ENCODE peak calls at places on chromosomes 16 and 17, in six cellular contexts. One of them, this sample, is unnamed.

GRCh38 chr17:81558941-81559806 is 7.0 kb upstream of the FAAP100 start:
- DNase-seq in HepG2: no peak
- DNase-seq in tibial nerve: no peak
- DNase-seq in breast epithelium: no peak
- DNase-seq in ovary: no peak
- DNase-seq in gastrocnemius medialis: no peak
- DNase-seq in this sample: no peak

GRCh38 chr17:1627219-1627986 is 1.2 kb downstream of the SLC43A2 start:
- DNase-seq in HepG2: no peak
- DNase-seq in gastrocnemius medialis: peak; percentile 73
- DNase-seq in tibial nerve: peak; percentile 35
- DNase-seq in ovary: no peak
- DNase-seq in breast epithelium: no peak
- DNase-seq in this sample: no peak

GRCh38 chr16:85104821-85105391 is 7.4 kb downstream of the CIBAR2 start:
- DNase-seq in gastrocnemius medialis: peak; percentile 52
- DNase-seq in breast epithelium: no peak
- DNase-seq in HepG2: no peak
- DNase-seq in ovary: no peak
- DNase-seq in tibial nerve: no peak
- DNase-seq in this sample: no peak

GRCh38 chr17:29931253-29931932 is 1.4 kb upstream of the SSH2 start:
- DNase-seq in HepG2: peak; percentile 90
- DNase-seq in breast epithelium: no peak
- DNase-seq in gastrocnemius medialis: peak; percentile 53
- DNase-seq in tibial nerve: peak; percentile 53
- DNase-seq in ovary: peak; percentile 33
- DNase-seq in this sample: no peak

GRCh38 chr17:31273511-31273910 is 23.5 kb downstream of the OMG start:
- DNase-seq in tibial nerve: no peak
- DNase-seq in ovary: no peak
- DNase-seq in HepG2: no peak
- DNase-seq in breast epithelium: no peak
- DNase-seq in gastrocnemius medialis: no peak
- DNase-seq in this sample: no peak

GRCh38 chr17:954431-955164 is 25.0 kb downstream of the NXN start:
- DNase-seq in tibial nerve: no peak
- DNase-seq in HepG2: peak; percentile 90
- DNase-seq in ovary: no peak
- DNase-seq in gastrocnemius medialis: peak; percentile 31
- DNase-seq in breast epithelium: no peak
- DNase-seq in this sample: no peak

GRCh38 chr17:17626151-17626805 is 34.8 kb upstream of the PEMT start:
- DNase-seq in ovary: no peak
- DNase-seq in gastrocnemius medialis: no peak
- DNase-seq in tibial nerve: no peak
- DNase-seq in breast epithelium: no peak
- DNase-seq in HepG2: no peak
- DNase-seq in this sample: no peak

GRCh38 chr17:1591474-1592090 is 29.0 kb upstream of the PITPNA start:
- DNase-seq in ovary: no peak
- DNase-seq in gastrocnemius medialis: no peak
- DNase-seq in HepG2: no peak
- DNase-seq in breast epithelium: no peak
- DNase-seq in tibial nerve: no peak
- DNase-seq in this sample: no peak

GRCh38 chr16:66911112-66911511 is 7.6 kb downstream of the CDH16 start:
- DNase-seq in breast epithelium: no peak
- DNase-seq in tibial nerve: no peak
- DNase-seq in HepG2: no peak
- DNase-seq in ovary: no peak
- DNase-seq in gastrocnemius medialis: no peak
- DNase-seq in this sample: no peak

GRCh38 chr17:38442548-38442947 is 14.3 kb downstream of the ARHGAP23 start:
- DNase-seq in gastrocnemius medialis: no peak
- DNase-seq in tibial nerve: no peak
- DNase-seq in HepG2: no peak
- DNase-seq in breast epithelium: no peak
- DNase-seq in ovary: no peak
- DNase-seq in this sample: no peak

DNA sequence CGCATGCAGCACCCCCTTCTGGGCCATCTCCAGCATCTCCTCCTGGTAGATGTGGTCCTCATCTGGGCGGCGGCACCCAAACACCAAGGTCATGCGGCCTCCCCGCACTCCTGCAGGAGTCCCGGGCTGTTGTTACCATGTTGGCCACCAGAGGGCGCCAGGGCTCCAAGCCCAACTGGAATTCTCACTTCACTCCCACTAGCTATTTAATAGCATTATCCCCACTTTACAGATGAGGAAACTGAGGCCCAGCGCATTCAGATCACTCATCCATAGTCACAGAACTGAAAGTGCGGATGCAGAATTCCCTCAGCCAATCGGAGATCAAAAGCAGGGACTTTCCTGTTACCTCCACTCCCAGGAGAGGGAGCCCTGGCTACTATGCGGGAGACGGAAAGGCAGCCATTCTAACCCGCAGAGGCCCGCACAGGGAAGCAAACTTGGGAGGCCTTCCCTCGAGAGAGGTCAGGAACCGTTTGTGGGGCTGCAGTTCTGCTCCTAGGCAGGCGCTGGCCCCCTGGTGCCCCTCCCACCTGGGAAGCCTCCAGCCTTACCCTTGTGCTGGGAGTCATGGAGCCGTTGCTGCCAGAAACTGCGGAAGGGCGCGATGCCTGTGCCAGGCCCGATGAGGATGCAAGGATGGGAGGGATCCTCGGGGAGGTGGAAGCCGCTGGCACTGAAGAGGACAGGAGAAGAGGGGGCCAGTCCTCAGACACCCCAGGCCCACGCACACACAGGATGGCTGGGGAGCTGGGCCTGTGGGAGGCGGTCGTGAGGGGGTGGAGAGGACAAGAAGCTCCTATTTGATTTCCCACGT is 40.1 kb downstream of the NOS2 start:
- DNase-seq in gastrocnemius medialis: peak; percentile 40
- DNase-seq in breast epithelium: peak; percentile 76
- DNase-seq in HepG2: peak; percentile 32
- DNase-seq in tibial nerve: peak; percentile 80
- DNase-seq in ovary: peak; percentile 37
- DNase-seq in this sample: no peak
- H3K4me1 ChIP-seq in gastrocnemius medialis: no peaks in the 10 kb centered on the region
- H3K4me1 ChIP-seq in breast epithelium: no peaks in the 10 kb centered on the region
- H3K4me1 ChIP-seq in HepG2: no peaks in the 10 kb centered on the region
- H3K4me1 ChIP-seq in tibial nerve: no peaks in the 10 kb centered on the region
- H3K4me1 ChIP-seq in ovary: no peaks in the 10 kb centered on the region
- H3K4me1 ChIP-seq in this sample: no peaks in the 10 kb centered on the region

GRCh38 chr16:10972108-10972955 is 28.0 kb downstream of the CLEC16A start:
- DNase-seq in ovary: peak; percentile 35
- DNase-seq in gastrocnemius medialis: no peak
- DNase-seq in HepG2: no peak
- DNase-seq in breast epithelium: no peak
- DNase-seq in tibial nerve: no peak
- DNase-seq in this sample: no peak
- TF ChIP-seq POLR2A in ovary: no peak
- TF ChIP-seq POLR2A in gastrocnemius medialis: no peak
- TF ChIP-seq POLR2A in HepG2: no peak
- TF ChIP-seq POLR2A in breast epithelium: no peak
- TF ChIP-seq POLR2A in tibial nerve: no peak
- TF ChIP-seq POLR2A in this sample: no peak

GRCh38 chr16:19708498-19709205 is 9.4 kb downstream of the KNOP1 start:
- DNase-seq in ovary: no peak
- DNase-seq in HepG2: no peak
- DNase-seq in breast epithelium: no peak
- DNase-seq in tibial nerve: no peak
- DNase-seq in gastrocnemius medialis: no peak
- DNase-seq in this sample: no peak

GRCh38 chr16:19709381-19710136 is 8.5 kb downstream of the KNOP1 start:
- DNase-seq in ovary: no peak
- DNase-seq in HepG2: no peak
- DNase-seq in breast epithelium: no peak
- DNase-seq in gastrocnemius medialis: no peak
- DNase-seq in tibial nerve: no peak
- DNase-seq in this sample: no peak

GRCh38 chr16:19710991-19711545 is 7.0 kb downstream of the KNOP1 start:
- DNase-seq in ovary: no peak
- DNase-seq in HepG2: no peak
- DNase-seq in gastrocnemius medialis: no peak
- DNase-seq in breast epithelium: no peak
- DNase-seq in tibial nerve: no peak
- DNase-seq in this sample: no peak

GRCh38 chr16:19711643-19712042 is 6.4 kb downstream of the KNOP1 start:
- DNase-seq in ovary: no peak
- DNase-seq in gastrocnemius medialis: no peak
- DNase-seq in HepG2: no peak
- DNase-seq in breast epithelium: no peak
- DNase-seq in tibial nerve: no peak
- DNase-seq in this sample: no peak

DNA sequence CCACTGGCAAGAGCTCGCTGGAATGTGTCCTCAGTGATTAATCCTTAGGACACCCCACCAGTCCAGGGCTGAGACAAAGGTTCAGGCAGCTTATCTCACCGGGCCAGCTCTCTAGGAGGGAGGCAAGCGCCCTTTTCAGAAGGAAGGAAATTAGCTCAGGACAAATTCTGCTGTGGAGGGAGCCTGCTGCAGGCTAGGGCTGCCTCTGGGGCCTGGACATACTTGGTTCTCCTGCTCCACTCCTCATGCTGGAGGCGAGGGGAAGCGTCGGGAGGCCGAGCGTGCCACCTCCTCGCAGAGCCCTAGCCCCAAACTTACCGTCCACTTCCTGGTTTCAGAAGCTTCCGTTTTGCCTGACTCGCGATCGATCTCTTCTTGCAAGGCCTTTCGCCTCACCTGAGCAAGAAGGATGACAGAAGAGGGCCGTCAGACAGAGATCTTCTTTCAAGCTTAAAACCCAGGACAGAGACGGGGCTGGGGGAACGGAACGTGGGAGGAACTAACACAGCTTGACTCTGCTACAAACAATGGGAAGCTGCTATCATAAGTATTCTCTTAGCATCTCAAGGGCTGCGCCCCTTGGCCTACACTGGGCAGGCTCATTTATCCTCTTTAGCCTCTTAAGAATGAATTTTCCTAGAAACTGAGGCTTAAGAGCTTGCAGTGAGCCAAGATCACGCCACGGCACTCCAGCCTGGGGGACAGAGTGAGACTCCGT is 7.7 kb downstream of the KNOP1 start:
- DNase-seq in breast epithelium: no peak
- DNase-seq in HepG2: no peak
- DNase-seq in ovary: no peak
- DNase-seq in gastrocnemius medialis: no peak
- DNase-seq in tibial nerve: no peak
- DNase-seq in this sample: no peak
- H3K4me1 ChIP-seq in breast epithelium: no peaks in the 10 kb centered on the region
- H3K4me1 ChIP-seq in HepG2: peaks cover 24% of the 10 kb centered on the region
- H3K4me1 ChIP-seq in ovary: no peaks in the 10 kb centered on the region
- H3K4me1 ChIP-seq in gastrocnemius medialis: peaks cover 15% of the 10 kb centered on the region
- H3K4me1 ChIP-seq in tibial nerve: peaks cover 2% of the 10 kb centered on the region
- H3K4me1 ChIP-seq in this sample: peaks cover 9% of the 10 kb centered on the region

DNA sequence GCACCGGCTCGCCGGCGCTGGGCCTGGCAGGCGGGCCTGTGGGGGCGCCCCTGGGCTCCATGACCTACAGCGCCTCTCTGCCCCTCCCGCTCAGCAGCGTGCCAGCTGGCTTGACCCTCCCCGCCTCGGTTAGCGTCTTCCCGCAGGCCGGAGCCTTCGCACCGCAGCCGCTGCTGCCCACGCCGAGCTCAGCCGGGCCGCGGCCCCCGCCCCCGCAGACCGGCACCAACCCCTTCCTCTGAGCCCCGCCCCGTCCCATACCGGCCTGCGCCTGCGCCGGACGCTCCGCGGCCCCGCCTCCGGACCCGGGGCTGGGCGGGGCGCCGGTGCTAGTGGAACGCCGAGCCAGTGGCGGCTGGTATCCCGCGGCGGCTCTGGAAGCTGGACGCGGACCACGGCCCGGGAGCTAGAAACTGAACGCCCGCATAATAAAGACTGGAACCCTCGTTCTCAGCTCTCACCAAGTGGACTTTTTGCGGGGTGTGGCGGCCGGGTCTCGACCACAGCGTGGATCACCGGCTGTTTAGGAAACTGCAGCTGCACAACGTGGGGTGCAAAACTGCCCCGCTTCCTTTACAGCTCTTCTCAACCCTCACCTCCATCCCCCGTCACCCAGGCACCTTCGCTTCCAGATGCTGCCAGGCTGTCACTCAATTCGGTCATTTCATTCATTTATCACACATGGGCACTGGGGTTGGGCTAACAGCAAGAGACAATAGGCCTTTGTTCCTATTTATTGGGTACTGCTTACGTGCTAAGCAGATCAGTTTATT is 4.9 kb upstream of the SPATA20 start:
- DNase-seq in ovary: peak; percentile 89
- DNase-seq in gastrocnemius medialis: peak; percentile 80
- DNase-seq in HepG2: peak; percentile 81
- DNase-seq in breast epithelium: peak; percentile 81
- DNase-seq in tibial nerve: peak; percentile 75
- DNase-seq in this sample: peak; percentile 95
- TF ChIP-seq POLR2A in ovary: peak; percentile 64
- TF ChIP-seq POLR2A in gastrocnemius medialis: peak; percentile 34
- TF ChIP-seq POLR2A in HepG2: peak; percentile 90
- TF ChIP-seq POLR2A in breast epithelium: no peak
- TF ChIP-seq POLR2A in tibial nerve: peak; percentile 27
- TF ChIP-seq POLR2A in this sample: no peak

DNA sequence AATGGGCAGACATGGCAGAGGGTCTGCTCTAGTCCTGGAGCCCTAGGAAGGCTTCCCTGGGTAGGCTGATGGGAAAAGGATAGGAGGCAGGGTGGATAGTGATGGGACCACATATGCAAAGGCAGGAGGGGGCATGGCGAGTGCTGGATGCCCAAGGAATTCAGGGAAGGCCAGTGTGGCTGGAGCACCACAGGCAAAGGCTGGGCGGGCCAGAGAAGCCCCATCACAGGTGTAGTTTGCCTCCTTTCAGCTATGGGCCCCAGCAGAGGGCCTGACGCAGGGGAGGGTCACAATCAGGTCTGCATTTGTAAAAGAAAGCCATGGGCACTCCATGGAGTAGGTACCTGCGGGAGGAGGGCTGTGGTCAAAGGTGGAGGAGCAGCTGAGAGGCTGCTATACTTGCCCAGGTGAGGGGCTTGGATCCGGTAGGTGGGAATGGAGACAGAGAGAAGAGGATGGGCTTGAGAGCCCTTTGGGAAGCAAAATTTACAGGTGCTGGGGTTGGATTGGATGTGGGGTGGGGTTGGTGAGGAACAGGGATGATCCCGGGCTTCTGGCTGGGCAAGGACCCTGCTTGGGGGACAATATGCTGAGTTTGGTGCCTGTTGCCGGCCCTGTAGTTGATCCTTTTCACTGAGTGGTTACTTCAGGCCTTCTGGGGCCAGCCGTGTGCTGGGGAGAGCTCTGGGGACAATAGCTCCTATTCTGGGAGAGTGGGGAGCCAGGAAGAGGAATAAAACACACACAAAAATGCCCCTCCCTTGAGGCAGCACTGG is 6.5 kb upstream of the COL1A1 start:
- DNase-seq in ovary: peak; percentile 12
- DNase-seq in gastrocnemius medialis: no peak
- DNase-seq in tibial nerve: no peak
- DNase-seq in HepG2: no peak
- DNase-seq in breast epithelium: no peak
- DNase-seq in this sample: no peak
- H3K4me1 ChIP-seq in ovary: peaks cover 48% of the 10 kb centered on the region
- H3K4me1 ChIP-seq in gastrocnemius medialis: peaks cover 4% of the 10 kb centered on the region
- H3K4me1 ChIP-seq in tibial nerve: peaks cover 37% of the 10 kb centered on the region
- H3K4me1 ChIP-seq in HepG2: peaks cover 46% of the 10 kb centered on the region
- H3K4me1 ChIP-seq in breast epithelium: peaks cover 7% of the 10 kb centered on the region
- H3K4me1 ChIP-seq in this sample: peaks cover 24% of the 10 kb centered on the region